ENCODE peak calls at places on chromosome 4, in six cellular contexts. L is GM12878, P is SK-N-SH, H is K562, S is H1, Y is HepG2. N is an unnamed sample.

GRCh38 chr4:98648602-98649001 is 9.8 kb downstream of the TSPAN5 start:
- DNase-seq in L (no peak), P (no peak), H (no peak), S (no peak), Y (no peak), N (no peak)

GRCh38 chr4:78320353-78320935 is 231.1 kb upstream of the ANXA3 start:
- DNase-seq in L (no peak), P (no peak), H (no peak), S (no peak), Y (peak), N (no peak)

GRCh38 chr4:56410247-56410646 is 23.0 kb upstream of the AASDH start:
- DNase-seq in L (no peak), P (peak), H (no peak), S (no peak), Y (peak), N (no peak)

GRCh38 chr4:60923075-60923474 is 277.1 kb upstream of the ADGRL3 start:
- DNase-seq in L (no peak), P (no peak), H (no peak), S (no peak), Y (no peak), N (no peak)

GRCh38 chr4:141851246-141851891 is 215.0 kb downstream of the IL15 start:
- DNase-seq in L (no peak), P (no peak), H (no peak), S (no peak), Y (no peak), N (no peak)

GRCh38 chr4:71009796-71010588 is 16.5 kb downstream of the DCK start:
- DNase-seq in L (no peak), P (peak), H (peak), S (no peak), Y (peak), N (peak)

GRCh38 chr4:102170910-102171309 is 174.4 kb downstream of the SLC39A8 start:
- DNase-seq in L (no peak), P (no peak), H (no peak), S (no peak), Y (no peak), N (no peak)

GRCh38 chr4:123096038-123096437 is 173.6 kb upstream of the NUDT6 start:
- DNase-seq in L (no peak), P (no peak), H (peak), S (no peak), Y (peak), N (peak)

GRCh38 chr4:122658377-122658776 is 37.5 kb upstream of the IL21 start:
- DNase-seq in L (no peak), P (no peak), H (no peak), S (no peak), Y (no peak), N (no peak)

GRCh38 chr4:177554966-177555574 is 112.8 kb upstream of the AGA start:
- DNase-seq in L (no peak), P (peak), H (peak), S (peak), Y (no peak), N (peak)

GRCh38 chr4:126766266-126766665 is 866.5 kb upstream of the INTU start:
- DNase-seq in L (no peak), P (no peak), H (no peak), S (no peak), Y (no peak), N (no peak)

GRCh38 chr4:7286798-7287197 is 94.5 kb downstream of the SORCS2 start:
- DNase-seq in L (no peak), P (no peak), H (no peak), S (no peak), Y (no peak), N (no peak)

GRCh38 chr4:7206856-7207567 is 14.7 kb downstream of the SORCS2 start:
- DNase-seq in L (no peak), P (peak), H (peak), S (no peak), Y (no peak), N (no peak)

GRCh38 chr4:2082118-2082517 is 23.0 kb downstream of the NAT8L start:
- DNase-seq in L (no peak), P (no peak), H (no peak), S (peak), Y (no peak), N (no peak)

GRCh38 chr4:87055340-87055739 is 120.5 kb downstream of the AFF1 start:
- DNase-seq in L (no peak), P (no peak), H (no peak), S (no peak), Y (no peak), N (no peak)

GRCh38 chr4:138192113-138192512 is 50.0 kb downstream of the SLC7A11 start:
- DNase-seq in L (no peak), P (no peak), H (peak), S (no peak), Y (peak), N (no peak)

GRCh38 chr4:144582975-144583374 is 63.0 kb upstream of the HHIP start:
- DNase-seq in L (no peak), P (no peak), H (no peak), S (no peak), Y (peak), N (no peak)

GRCh38 chr4:186689476-186689875 is 34.2 kb downstream of the FAT1 start:
- DNase-seq in L (no peak), P (no peak), H (no peak), S (no peak), Y (no peak), N (no peak)

GRCh38 chr4:15250021-15250441 is 177.8 kb upstream of the C1QTNF7 start:
- DNase-seq in L (no peak), P (no peak), H (no peak), S (no peak), Y (no peak), N (no peak)

GRCh38 chr4:10655968-10656367 is 28.6 kb downstream of the CLNK start:
- DNase-seq in L (no peak), P (no peak), H (no peak), S (no peak), Y (no peak), N (no peak)

GRCh38 chr4:147388016-147388415 is 92.9 kb upstream of the EDNRA start:
- DNase-seq in L (no peak), P (no peak), H (no peak), S (no peak), Y (no peak), N (no peak)

GRCh38 chr4:180947421-180947820 is 1295.8 kb upstream of the TENM3 start:
- DNase-seq in L (no peak), P (peak), H (no peak), S (no peak), Y (no peak), N (no peak)

GRCh38 chr4:185296665-185297460 is 87.5 kb downstream of the SNX25 start:
- DNase-seq in L (no peak), P (no peak), H (no peak), S (no peak), Y (no peak), N (no peak)

GRCh38 chr4:77636902-77637301 is 31.3 kb downstream of the CXCL13 start:
- DNase-seq in L (no peak), P (no peak), H (no peak), S (no peak), Y (peak), N (no peak)

GRCh38 chr4:173191623-173192041 is 23.0 kb downstream of the GALNT7 start:
- DNase-seq in L (no peak), P (no peak), H (no peak), S (no peak), Y (no peak), N (no peak)
- H3K27ac ChIP-seq in L (no peak), P (peak), H (peak), S (no peak), Y (no peak), N (no peak)

GRCh38 chr4:105236202-105236916 is 89.7 kb downstream of the TET2 start:
- DNase-seq in L (peak), P (no peak), H (no peak), S (no peak), Y (no peak), N (no peak)
- TF ChIP-seq POLR2AphosphoS5 in L (no peak), P (no peak), H (no peak), S (no peak), Y (no peak), N (no peak)

DNA sequence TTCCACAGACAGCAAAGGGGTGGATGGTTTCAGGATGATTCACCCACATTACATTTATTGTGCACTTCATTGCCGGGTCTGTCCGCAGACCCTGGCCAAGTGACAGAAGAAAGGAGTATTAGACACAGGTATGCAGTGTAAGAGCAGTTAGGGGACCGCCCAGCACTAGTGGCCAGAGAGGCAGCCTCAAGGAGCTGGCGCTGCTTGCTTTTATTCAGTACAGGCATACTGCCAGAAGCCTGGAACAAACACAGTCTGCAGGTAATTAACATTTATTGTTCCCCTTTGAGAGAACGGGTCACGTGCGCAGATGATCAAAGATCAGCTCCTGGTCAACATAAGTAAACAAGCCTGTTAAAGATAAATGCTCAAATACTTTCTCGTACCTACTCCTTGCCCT is 1639.0 kb upstream of the IGFBP7 start:
- DNase-seq in L (no peak), P (no peak), H (no peak), S (no peak), Y (peak), N (no peak)
- TF ChIP-seq GABPA in L (no peak), P (no peak), H (no peak), S (no peak), Y (no peak), N (no peak)

DNA sequence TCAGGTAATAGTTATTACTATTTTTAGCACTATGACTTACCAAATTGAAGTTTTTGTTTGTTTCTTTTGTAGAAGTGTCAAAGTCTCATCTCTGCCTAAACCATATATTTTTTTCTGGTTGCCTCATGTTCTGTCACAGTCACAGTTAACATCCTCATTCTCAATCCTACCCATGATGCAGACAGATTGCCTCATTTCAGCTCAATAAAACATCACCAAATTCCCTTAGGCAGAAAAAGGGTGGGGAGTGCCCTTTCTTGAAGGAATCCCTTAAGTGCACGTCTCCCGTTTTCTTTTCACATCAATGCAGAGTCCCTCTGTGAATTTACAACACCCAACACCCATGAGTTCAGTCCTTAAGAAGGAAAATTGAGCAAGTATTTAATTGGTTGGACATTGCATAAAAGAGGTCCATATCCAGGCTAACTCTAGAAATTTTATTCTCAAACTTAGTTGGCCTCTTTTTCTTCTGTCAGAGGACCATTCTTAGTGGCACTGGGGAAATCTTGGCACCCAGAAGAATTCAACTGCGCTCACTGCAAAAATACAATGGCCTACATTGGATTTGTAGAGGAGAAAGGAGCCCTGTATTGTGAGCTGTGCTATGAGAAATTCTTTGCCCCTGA is 103.7 kb upstream of the BMPR1B start:
- DNase-seq in L (no peak), P (no peak), H (no peak), S (no peak), Y (no peak), N (no peak)
- H3K27ac ChIP-seq in L (no peak), P (no peak), H (no peak), S (no peak), Y (no peak), N (no peak)

N was measured in HL-60.